ENCODE peak calls at places on chromosomes 13 and 19, in seven cellular contexts. L is fibroblast of lung, K is A673, S is GM23338, N is neural progenitor cell, D is PC-9, C is endothelial cell of umbilical vein. R is an unnamed sample.

GRCh38 chr19:39557791-39558622 is 18.0 kb upstream of the EID2 start:
- DNase-seq in L (no peak), K (no peak), S (no peak), N (no peak), D (peak), C (no peak), R (no peak)

GRCh38 chr13:95117092-95117491 is 184.2 kb downstream of the ABCC4 start:
- DNase-seq in L (no peak), K (no peak), S (no peak), N (no peak), D (peak), C (no peak), R (no peak)

GRCh38 chr13:110463876-110464510 is 97.5 kb downstream of the RAB20 start:
- DNase-seq in L (no peak), K (no peak), S (no peak), N (no peak), D (no peak), C (no peak), R (no peak)

GRCh38 chr19:35031072-35031881 is 1.0 kb downstream of the SCN1B start:
- DNase-seq in L (peak), K (peak), S (peak), N (peak), D (peak), C (no peak), R (no peak)

GRCh38 chr13:80054806-80055205 is 286.1 kb downstream of the SPRY2 start:
- DNase-seq in L (no peak), K (no peak), S (no peak), N (no peak), D (no peak), C (no peak), R (no peak)

GRCh38 chr13:50075619-50076097 is 60.4 kb downstream of the KCNRG start:
- DNase-seq in L (peak), K (no peak), S (no peak), N (no peak), D (no peak), C (peak), R (no peak)

GRCh38 chr13:29934531-29935308 is 84.3 kb upstream of the UBL3 start:
- DNase-seq in L (no peak), K (no peak), S (no peak), N (no peak), D (no peak), C (no peak), R (no peak)

GRCh38 chr13:95547531-95548167 is 4.9 kb upstream of the CLDN10 start:
- DNase-seq in L (no peak), K (no peak), S (no peak), N (no peak), D (no peak), C (no peak), R (no peak)

GRCh38 chr19:52542984-52543664 is 15.7 kb downstream of the ZNF808 start:
- DNase-seq in L (no peak), K (no peak), S (no peak), N (no peak), D (no peak), C (peak), R (no peak)

GRCh38 chr13:104961246-104961645 is 1574.2 kb downstream of the EFNB2 start:
- DNase-seq in L (no peak), K (no peak), S (no peak), N (no peak), D (no peak), C (no peak), R (no peak)

GRCh38 chr19:49301165-49301865 is 23.7 kb downstream of the SLC6A16 start:
- DNase-seq in L (peak), K (peak), S (peak), N (peak), D (peak), C (peak), R (peak)

GRCh38 chr19:50721441-50722137 is 1.6 kb upstream of the CLEC11A start:
- DNase-seq in L (no peak), K (no peak), S (no peak), N (no peak), D (no peak), C (no peak), R (no peak)

GRCh38 chr19:50723069-50723468 is at the start of gene CLEC11A:
- DNase-seq in L (peak), K (peak), S (peak), N (no peak), D (no peak), C (no peak), R (no peak)

GRCh38 chr19:50720921-50721291 is 1.3 kb upstream of the SHANK1 start:
- DNase-seq in L (peak), K (peak), S (no peak), N (peak), D (no peak), C (no peak), R (no peak)

GRCh38 chr19:50723735-50724521 is 764 bp downstream of the CLEC11A start:
- DNase-seq in L (no peak), K (no peak), S (no peak), N (no peak), D (no peak), C (no peak), R (no peak)

DNA sequence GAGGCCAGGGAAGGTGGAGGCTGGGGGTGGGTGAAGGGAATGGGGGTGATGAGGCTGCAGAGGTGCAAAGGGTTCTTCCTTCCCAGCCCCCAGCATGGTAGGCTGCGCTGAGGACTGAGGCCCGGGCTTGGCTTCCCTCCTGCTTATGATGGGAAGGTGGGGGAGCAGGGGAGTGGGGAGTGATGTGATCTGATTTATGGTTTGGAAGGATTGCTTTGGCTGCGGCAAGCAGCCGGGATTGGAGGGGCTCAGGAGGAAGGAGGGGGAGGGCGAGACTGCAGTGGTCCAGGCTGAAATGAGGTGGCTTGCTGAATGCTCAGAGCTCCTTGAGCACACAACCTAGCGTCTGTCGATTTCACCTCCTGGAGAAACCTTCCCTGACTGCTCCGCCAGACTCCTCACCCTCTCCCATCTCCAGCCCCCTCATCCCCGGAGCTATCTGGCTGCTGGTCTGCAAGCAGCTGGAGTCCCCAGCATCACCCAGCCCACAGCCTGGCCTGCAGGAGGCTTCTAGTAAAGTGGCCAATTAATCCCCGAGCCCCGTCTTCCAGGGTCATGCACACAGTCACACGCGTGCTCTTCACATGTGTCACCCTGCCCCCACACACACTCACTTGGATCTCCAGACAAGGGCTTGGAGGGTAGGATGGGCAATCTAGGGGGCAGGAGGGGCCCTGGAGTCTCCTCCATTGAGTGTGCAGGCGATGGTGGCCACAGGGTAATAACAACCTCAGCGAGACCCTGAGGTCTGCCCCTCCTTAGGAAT is 733 bp upstream of the CLEC11A start:
- DNase-seq in L (no peak), K (no peak), S (no peak), N (no peak), D (no peak), C (no peak), R (no peak)
- TF ChIP-seq EZH2 in L (no peak), K (no peak), S (no peak), N (no peak), D (no peak), C (no peak), R (no peak)

GRCh38 chr13:47845981-47846380 is 155.1 kb downstream of the SUCLA2 start:
- DNase-seq in L (no peak), K (no peak), S (no peak), N (no peak), D (no peak), C (no peak), R (no peak)

GRCh38 chr13:47843005-47843404 is 158.1 kb downstream of the SUCLA2 start:
- DNase-seq in L (no peak), K (no peak), S (no peak), N (no peak), D (no peak), C (no peak), R (no peak)

GRCh38 chr13:47837906-47838305 is 163.2 kb downstream of the SUCLA2 start:
- DNase-seq in L (no peak), K (no peak), S (no peak), N (no peak), D (no peak), C (no peak), R (no peak)

GRCh38 chr13:47837104-47837880 is 163.8 kb downstream of the SUCLA2 start:
- DNase-seq in L (no peak), K (no peak), S (peak), N (peak), D (no peak), C (no peak), R (no peak)

GRCh38 chr13:47841131-47841530 is 159.9 kb downstream of the SUCLA2 start:
- DNase-seq in L (no peak), K (no peak), S (no peak), N (no peak), D (no peak), C (no peak), R (no peak)
- TF ChIP-seq EZH2 in L (no peak), K (no peak), S (no peak), N (no peak), D (no peak), C (no peak), R (no peak)

DNA sequence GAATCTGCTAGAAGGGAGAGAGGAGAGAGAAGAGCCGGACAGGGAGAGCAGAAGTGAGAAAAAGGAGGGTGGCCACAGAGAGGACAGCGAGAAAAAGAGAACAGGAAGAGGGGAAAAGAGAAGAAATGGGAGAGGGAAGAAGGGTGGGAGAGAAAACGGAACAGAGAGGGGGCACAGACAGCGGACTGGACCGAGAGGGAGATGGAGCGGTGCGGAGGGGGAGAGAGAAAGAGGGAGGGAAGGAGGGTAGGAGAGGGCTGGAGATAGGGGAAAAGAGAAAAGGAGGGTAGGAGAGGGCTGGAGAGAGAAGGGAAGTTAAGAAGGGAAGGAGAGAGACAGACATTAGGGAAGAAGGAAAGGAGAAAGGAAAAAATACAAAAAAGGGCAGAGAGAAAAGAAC is 12.1 kb upstream of the GARIN5A start:
- DNase-seq in L (no peak), K (no peak), S (no peak), N (no peak), D (no peak), C (no peak), R (no peak)
- TF ChIP-seq EZH2 in L (no peak), K (no peak), S (no peak), N (no peak), D (no peak), C (no peak), R (no peak)

DNA sequence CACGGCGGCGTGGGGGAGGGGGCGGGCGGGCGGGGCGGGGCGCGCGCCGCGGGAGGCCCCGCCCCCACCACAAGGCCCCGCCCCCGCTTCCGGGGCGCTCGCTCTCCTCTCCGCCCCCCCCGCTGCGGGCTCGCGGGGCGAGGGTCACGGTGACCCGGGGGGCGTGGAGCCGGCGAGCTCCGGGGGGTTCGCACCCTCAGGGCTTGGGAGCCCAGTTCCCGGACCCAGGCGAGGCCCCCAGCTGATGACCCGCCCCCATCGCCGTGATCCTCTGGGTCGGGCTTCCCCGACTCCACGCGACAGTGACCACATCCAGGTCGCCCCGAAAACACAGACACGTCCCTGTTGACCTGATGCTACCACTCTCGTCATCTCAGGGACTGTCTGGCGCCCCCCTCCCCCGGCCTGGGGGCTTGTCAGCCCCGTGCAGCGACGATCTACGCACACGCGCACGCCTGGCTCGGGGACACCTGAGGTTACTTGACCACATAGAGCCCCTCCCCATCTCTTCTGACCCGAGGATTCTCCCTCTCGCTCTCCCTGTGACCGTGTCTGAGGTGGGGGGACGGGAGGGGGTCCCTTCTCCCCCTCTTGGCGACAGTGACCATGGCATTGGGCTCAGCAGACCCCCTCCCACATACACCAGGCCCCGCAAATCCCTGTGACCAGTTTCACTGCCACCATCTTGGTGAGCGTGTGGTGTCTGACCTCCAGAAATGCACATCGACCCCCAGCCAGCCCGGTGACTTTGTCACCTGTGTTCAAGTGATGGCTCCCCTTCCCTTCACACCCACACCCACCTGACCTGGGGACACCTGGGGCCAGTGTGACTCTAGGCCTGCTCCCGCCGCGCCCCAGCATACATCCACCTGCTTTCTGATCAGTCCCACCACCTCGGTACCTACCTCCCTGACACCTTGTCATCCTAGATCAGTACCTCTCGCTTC is 670 bp downstream of the MAP2K7 start:
- DNase-seq in L (no peak), K (no peak), S (peak), N (peak), D (no peak), C (peak), R (no peak)
- TF ChIP-seq EZH2 in L (no peak), K (no peak), S (no peak), N (no peak), D (no peak), C (no peak), R (no peak)

GRCh38 chr13:79003989-79004550 is 345.1 kb upstream of the OBI1 start:
- DNase-seq in L (no peak), K (no peak), S (no peak), N (no peak), D (no peak), C (no peak), R (no peak)
- TF ChIP-seq EZH2 in L (no peak), K (no peak), S (no peak), N (no peak), D (no peak), C (no peak), R (no peak)

GRCh38 chr19:45971260-45971902 is 2.3 kb downstream of the NOVA2 start:
- DNase-seq in L (no peak), K (no peak), S (no peak), N (no peak), D (no peak), C (no peak), R (no peak)

GRCh38 chr19:45969676-45970075 is 4.0 kb downstream of the NOVA2 start:
- DNase-seq in L (no peak), K (no peak), S (no peak), N (no peak), D (no peak), C (no peak), R (no peak)

GRCh38 chr19:45972944-45973525 is 630 bp downstream of the NOVA2 start:
- DNase-seq in L (no peak), K (no peak), S (no peak), N (peak), D (no peak), C (no peak), R (no peak)

GRCh38 chr19:45973564-45974338 is at the start of gene NOVA2:
- DNase-seq in L (peak), K (peak), S (peak), N (peak), D (peak), C (peak), R (peak)

DNA sequence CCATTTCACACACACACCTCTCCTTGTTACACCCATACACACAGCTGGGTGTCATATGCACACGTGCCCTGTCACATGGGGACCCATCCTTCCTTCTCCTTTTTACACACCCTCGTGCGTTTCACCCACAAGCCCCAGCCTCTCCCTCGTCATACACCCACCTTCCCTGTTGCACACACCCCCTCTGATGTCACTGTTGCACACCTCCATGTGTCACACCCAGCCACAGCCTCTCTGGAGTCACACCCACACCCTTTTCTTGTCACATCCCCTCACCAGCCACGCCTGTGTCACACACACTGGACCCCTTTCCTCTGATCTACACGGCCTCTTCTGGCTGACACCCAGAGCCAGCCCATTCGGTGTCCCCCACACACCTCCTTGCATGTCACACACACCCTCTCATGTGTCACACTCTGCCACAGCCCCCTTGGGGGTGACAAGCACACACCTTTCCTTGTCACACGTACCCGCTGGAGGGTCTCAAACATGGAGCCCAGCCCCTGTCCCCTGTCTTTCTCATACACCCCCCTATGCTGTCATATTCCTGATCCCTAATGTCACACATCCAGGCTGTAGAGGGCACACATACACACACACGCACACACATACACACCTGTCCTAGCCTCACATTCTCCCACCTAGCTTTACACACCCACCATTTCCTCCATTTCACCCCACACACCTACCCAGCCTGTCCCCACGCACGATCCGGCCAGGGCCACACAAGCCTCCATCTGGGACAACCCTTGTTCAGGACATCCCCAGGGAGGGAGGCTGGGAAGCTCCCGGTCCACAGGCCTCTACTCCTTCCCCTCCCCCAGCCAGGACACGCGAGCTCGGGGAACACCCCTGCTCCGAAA is 1.4 kb downstream of the NOVA2 start:
- DNase-seq in L (no peak), K (no peak), S (no peak), N (no peak), D (no peak), C (no peak), R (no peak)
- TF ChIP-seq EZH2 in L (peak), K (no peak), S (no peak), N (no peak), D (no peak), C (no peak), R (no peak)

GRCh38 chr19:41564515-41565383 is 11.2 kb upstream of the CEACAM21 start:
- DNase-seq in L (no peak), K (peak), S (peak), N (peak), D (no peak), C (peak), R (no peak)
- TF ChIP-seq EZH2 in L (peak), K (no peak), S (peak), N (no peak), D (no peak), C (peak), R (no peak)

GRCh38 chr13:25067054-25067453 is 28.9 kb upstream of the PABPC3 start:
- DNase-seq in L (no peak), K (no peak), S (peak), N (peak), D (no peak), C (no peak), R (no peak)
- TF ChIP-seq EZH2 in L (no peak), K (no peak), S (no peak), N (no peak), D (no peak), C (no peak), R (no peak)